ENCODE peak calls at places on chromosomes 12 and 14, in seven cellular contexts. F, S, V, Q, U, Y and N are unnamed samples.

GRCh38 chr12:3922033-3922432 is 48.8 kb upstream of the PARP11 start:
- DNase-seq in Q (no peak), U (no peak), S (no peak), Y (no peak), V (no peak), F (no peak), N (no peak)

GRCh38 chr12:57941165-57941894 is at the start of gene ATP23:
- DNase-seq in S (peak; percentile 93), F (peak; percentile 82), Q (peak; percentile 96), Y (peak; percentile 89), U (peak; percentile 93), V (peak; percentile 94), N (peak; percentile 91)

GRCh38 chr12:91344408-91344807 is 161.8 kb upstream of the DCN start:
- DNase-seq in U (no peak), F (no peak), V (no peak), Y (no peak), S (no peak), Q (no peak), N (no peak)

GRCh38 chr12:49983892-49984291 is 11.1 kb downstream of the AQP6 start:
- DNase-seq in S (no peak), Y (no peak), F (no peak), U (no peak), V (peak; percentile 50), Q (no peak), N (no peak)

GRCh38 chr12:130633771-130634170 is 82.3 kb downstream of the RIMBP2 start:
- DNase-seq in Q (no peak), V (no peak), Y (no peak), U (peak; percentile 62), S (peak; percentile 29), F (no peak), N (peak; percentile 37)

GRCh38 chr12:4849024-4849594 is 60.6 kb upstream of the KCNA1 start:
- DNase-seq in V (peak; percentile 3), F (no peak), Y (no peak), U (no peak), Q (no peak), S (no peak), N (no peak)

GRCh38 chr14:67583711-67584644 is 16.1 kb downstream of the PIGH start:
- DNase-seq in S (peak; percentile 42), U (no peak), F (peak; percentile 15), Y (no peak), V (peak; percentile 32), Q (no peak), N (no peak)

GRCh38 chr14:58151264-58151700 is 731 bp downstream of the ARMH4 start:
- DNase-seq in U (no peak), S (no peak), Y (no peak), Q (no peak), V (no peak), F (no peak), N (no peak)

GRCh38 chr14:21098892-21099595 is 589 bp upstream of the ZNF219 start:
- DNase-seq in S (no peak), Q (no peak), U (no peak), Y (no peak), F (no peak), V (no peak), N (no peak)

GRCh38 chr12:93827669-93828068 is 150.5 kb downstream of the CRADD start:
- DNase-seq in Q (no peak), Y (no peak), F (no peak), S (no peak), V (peak; percentile 16), U (no peak), N (no peak)

GRCh38 chr12:120841525-120841924 is 62.6 kb downstream of the SPPL3 start:
- DNase-seq in Q (no peak), Y (no peak), F (no peak), S (no peak), U (no peak), V (no peak), N (no peak)

GRCh38 chr14:96592591-96593388 is 90.6 kb downstream of the PAPOLA start:
- DNase-seq in Q (peak; percentile 59), F (peak; percentile 30), Y (no peak), V (peak; percentile 17), U (no peak), S (peak; percentile 50), N (no peak)

GRCh38 chr14:44960646-44961045 is 1.1 kb downstream of the KLHL28 start:
- DNase-seq in U (no peak), F (no peak), Y (no peak), Q (no peak), V (no peak), S (no peak), N (no peak)
- H3K27ac ChIP-seq in U (peak overlapping the region; percentile 85), F (peak overlapping the region; percentile 93), Y (peak overlapping the region; percentile 86), Q (no peak overlapping the region), V (peak overlapping the region; percentile 84), S (peak overlapping the region; percentile 91), N (peak overlapping the region; percentile 87)

DNA sequence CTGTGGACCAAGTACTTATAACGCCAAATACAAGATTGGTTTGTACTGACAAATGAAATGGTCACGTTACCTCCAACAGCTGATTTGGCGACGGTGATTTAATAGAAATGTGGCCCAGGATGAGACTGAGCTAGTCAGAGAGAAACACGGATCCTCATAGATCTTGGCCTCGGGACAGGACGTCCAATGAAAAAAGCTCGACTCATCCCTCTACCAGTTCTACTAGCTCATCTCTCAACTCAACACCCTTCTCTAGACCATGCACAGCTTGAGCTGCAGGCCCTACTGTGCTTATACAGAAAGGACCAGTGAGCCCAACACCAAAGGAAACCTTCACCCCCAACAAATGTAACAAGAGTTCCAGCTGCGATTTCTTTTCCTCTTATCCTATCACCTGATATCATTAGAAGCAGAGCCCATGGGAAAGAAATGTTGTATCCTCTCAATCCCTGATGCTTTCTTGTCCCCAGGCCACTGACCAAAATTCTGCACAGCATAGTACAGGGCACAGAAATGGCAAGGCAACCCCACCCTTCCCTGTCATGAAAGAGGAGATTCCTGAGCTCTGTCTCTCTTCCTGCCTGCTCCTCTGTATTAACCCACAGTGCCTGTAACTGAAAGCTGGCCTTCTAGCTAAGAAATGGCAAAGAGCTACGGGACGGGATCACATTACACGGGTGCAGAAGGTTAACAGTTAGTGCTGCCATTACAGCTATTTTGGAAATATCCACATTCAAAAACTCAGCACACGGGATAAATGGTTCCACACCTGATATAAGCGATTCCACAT is 39.2 kb downstream of the DICER1 start:
- DNase-seq in S (no peak), F (no peak), Y (no peak), Q (no peak), U (no peak), V (no peak), N (no peak)
- H3K27ac ChIP-seq in S (no peak overlapping the region), F (no peak overlapping the region), Y (no peak overlapping the region), Q (no peak overlapping the region), U (no peak overlapping the region), V (no peak overlapping the region), N (no peak overlapping the region)

DNA sequence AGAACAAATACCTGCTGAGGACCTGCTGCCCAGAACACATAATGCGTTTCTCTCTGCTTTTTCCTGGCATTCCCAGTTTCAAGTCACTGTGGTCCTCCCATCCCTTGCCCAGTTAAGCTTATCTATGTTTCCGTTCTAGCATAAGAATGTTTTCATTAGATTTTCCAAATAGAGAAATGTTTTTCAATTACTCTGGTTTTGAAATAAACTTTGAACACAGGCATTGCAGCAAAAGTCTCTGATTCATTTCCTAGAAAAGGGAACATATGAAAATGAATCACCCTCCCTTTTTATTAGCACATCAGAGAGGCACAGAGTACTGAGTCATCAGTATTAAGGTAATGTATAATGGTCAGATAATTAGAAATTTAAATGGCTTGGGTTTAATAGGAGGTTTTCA is 201.1 kb upstream of the TMEM260 start:
- DNase-seq in V (peak; percentile 53), F (no peak), U (no peak), Y (no peak), S (no peak), Q (no peak), N (no peak)
- H3K27ac ChIP-seq in V (no peak overlapping the region), F (no peak overlapping the region), U (peak overlapping the region; percentile 82), Y (peak overlapping the region; percentile 53), S (peak overlapping the region; percentile 45), Q (no peak overlapping the region), N (peak overlapping the region; percentile 33)

GRCh38 chr12:64612843-64613242 is 2.5 kb downstream of the RASSF3 start:
- DNase-seq in Q (no peak), F (no peak), S (no peak), Y (no peak), U (no peak), V (no peak), N (no peak)
- H3K27ac ChIP-seq in Q (no peak overlapping the region), F (peak overlapping the region; percentile 86), S (peak overlapping the region; percentile 93), Y (peak overlapping the region; percentile 87), U (peak overlapping the region; percentile 91), V (no peak overlapping the region), N (no peak overlapping the region)

GRCh38 chr14:34174973-34175372 is 224.1 kb upstream of the EGLN3 start:
- DNase-seq in Y (no peak), F (no peak), S (no peak), V (no peak), Q (no peak), U (no peak), N (no peak)

GRCh38 chr14:34172477-34173368 is 221.8 kb upstream of the EGLN3 start:
- DNase-seq in S (no peak), V (no peak), U (no peak), F (no peak), Q (no peak), Y (no peak), N (no peak)

GRCh38 chr14:34172052-34172451 is 221.2 kb upstream of the EGLN3 start:
- DNase-seq in F (no peak), S (no peak), Y (no peak), U (no peak), Q (no peak), V (no peak), N (no peak)

GRCh38 chr14:34173916-34174315 is 223.0 kb upstream of the EGLN3 start:
- DNase-seq in Q (no peak), S (no peak), V (no peak), Y (no peak), F (no peak), U (no peak), N (no peak)

DNA sequence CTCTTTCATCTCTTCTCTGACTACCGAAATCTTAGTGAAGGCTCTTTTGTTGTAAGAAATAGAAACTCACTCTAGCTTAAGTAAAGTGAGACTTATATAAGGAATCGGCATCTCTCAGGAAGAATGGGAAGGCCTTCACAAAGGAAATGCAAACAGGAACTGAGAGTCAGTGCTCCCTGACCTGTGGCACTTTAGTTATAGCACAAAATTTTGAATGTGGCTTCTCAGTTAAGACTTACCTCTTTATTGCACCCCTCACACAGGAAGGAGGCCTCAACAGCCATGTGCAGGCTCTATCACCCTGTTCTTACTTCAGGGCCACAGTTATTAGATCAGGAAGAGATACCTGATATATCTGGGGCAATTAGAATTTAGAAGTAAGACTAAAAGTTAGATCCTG is 224.7 kb upstream of the EGLN3 start:
- DNase-seq in Y (no peak), S (no peak), V (no peak), F (no peak), U (no peak), Q (no peak), N (no peak)
- H3K27ac ChIP-seq in Y (no peak overlapping the region), S (no peak overlapping the region), V (no peak overlapping the region), F (no peak overlapping the region), U (no peak overlapping the region), Q (no peak overlapping the region), N (no peak overlapping the region)

DNA sequence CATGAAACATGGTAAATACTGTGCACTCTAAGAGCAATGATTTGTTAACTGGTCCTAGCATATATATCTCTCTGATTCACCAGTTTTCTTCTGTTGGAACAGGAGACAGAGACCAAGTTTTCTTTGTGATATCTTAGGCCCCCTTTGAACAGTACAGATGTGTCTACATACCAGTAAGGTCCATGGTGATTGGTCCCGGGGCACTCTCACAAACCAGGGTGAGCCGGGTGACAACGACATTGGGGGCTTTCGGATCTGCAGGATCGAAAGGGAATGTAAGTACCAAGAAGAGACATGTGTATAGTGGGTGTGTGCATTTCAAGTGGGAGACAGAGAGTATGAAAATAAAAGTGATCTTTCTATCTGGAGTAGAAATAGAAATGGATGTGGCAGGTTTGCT is 11.3 kb upstream of the ERP27 start:
- DNase-seq in U (no peak), S (no peak), F (no peak), Y (no peak), Q (no peak), V (no peak), N (no peak)
- H3K27ac ChIP-seq in U (peak overlapping the region; percentile 82), S (peak overlapping the region; percentile 76), F (peak overlapping the region; percentile 90), Y (peak overlapping the region; percentile 66), Q (no peak overlapping the region), V (no peak overlapping the region), N (no peak overlapping the region)